ENCODE peak calls at places on chromosomes 12 and 14, in seven cellular contexts. L is Peyer's patch; T is testis; D is right atrium auricular region; Y is colonic mucosa; G is body of pancreas; J is CD8-positive, alpha-beta T cell. O is an unnamed sample. For H3K27me3, the result is how much of the 10 kb centered on the place peaks cover.

GRCh38 chr12:64390275-64390851 is at the start of gene C12orf56:
- DNase-seq in L (no peak), T (no peak), D (no peak), Y (peak), G (peak), J (no peak), O (no peak)

GRCh38 chr12:3137268-3137761 is 60.1 kb downstream of the TSPAN9 start:
- DNase-seq in L (no peak), T (peak), D (no peak), Y (no peak), G (no peak), J (no peak), O (no peak)

GRCh38 chr14:89399594-89400068 is 17.4 kb downstream of the FOXN3 start:
- DNase-seq in L (no peak), T (no peak), D (no peak), Y (no peak), G (no peak), J (no peak), O (no peak)

GRCh38 chr12:62785941-62786559 is 148.9 kb downstream of the PPM1H start:
- DNase-seq in L (no peak), T (no peak), D (peak), Y (no peak), G (no peak), J (no peak), O (no peak)

GRCh38 chr14:21415329-21415728 is 31.5 kb upstream of the SUPT16H start:
- DNase-seq in L (no peak), T (no peak), D (no peak), Y (no peak), G (no peak), J (no peak), O (no peak)

GRCh38 chr14:34035934-34036250 is 85.0 kb upstream of the EGLN3 start:
- DNase-seq in L (no peak), T (no peak), D (no peak), Y (no peak), G (no peak), J (no peak), O (no peak)

GRCh38 chr12:14410177-14410576 is 44.7 kb downstream of the ATF7IP start:
- DNase-seq in L (no peak), T (no peak), D (no peak), Y (no peak), G (no peak), J (no peak), O (no peak)

GRCh38 chr12:56408799-56409417 is 40.3 kb downstream of the TIMELESS start:
- DNase-seq in L (no peak), T (no peak), D (no peak), Y (no peak), G (no peak), J (no peak), O (no peak)

GRCh38 chr12:122495258-122495657 is 5.5 kb downstream of the ZCCHC8 start:
- DNase-seq in L (no peak), T (no peak), D (no peak), Y (no peak), G (no peak), J (no peak), O (no peak)

GRCh38 chr14:77302926-77303325 is 17.8 kb downstream of the POMT2 start:
- DNase-seq in L (no peak), T (no peak), D (no peak), Y (no peak), G (no peak), J (peak), O (no peak)

GRCh38 chr14:24187538-24187915 is 1.1 kb downstream of the IPO4 start:
- DNase-seq in L (no peak), T (no peak), D (no peak), Y (no peak), G (no peak), J (no peak), O (no peak)

GRCh38 chr12:95918194-95918993 is 24.0 kb downstream of the CCDC38 start:
- DNase-seq in L (peak), T (peak), D (no peak), Y (peak), G (peak), J (peak), O (peak)

GRCh38 chr12:24719293-24719721 is 229.6 kb downstream of the BCAT1 start:
- DNase-seq in L (no peak), T (no peak), D (no peak), Y (no peak), G (no peak), J (peak), O (no peak)

GRCh38 chr14:71403673-71404072 is 496.4 kb downstream of the PCNX1 start:
- DNase-seq in L (peak), T (no peak), D (no peak), Y (peak), G (no peak), J (no peak), O (no peak)

GRCh38 chr14:42079911-42080310 is 473.2 kb downstream of the LRFN5 start:
- DNase-seq in L (no peak), T (no peak), D (no peak), Y (no peak), G (no peak), J (no peak), O (no peak)

GRCh38 chr12:7113389-7113871 is 4.4 kb upstream of the C1RL start:
- DNase-seq in L (no peak), T (no peak), D (no peak), Y (no peak), G (no peak), J (peak), O (peak)

GRCh38 chr12:23204933-23205778 is 580.2 kb downstream of the ETNK1 start:
- DNase-seq in L (no peak), T (peak), D (no peak), Y (no peak), G (peak), J (peak), O (peak)

GRCh38 chr14:76329150-76329881 is 46.6 kb upstream of the ESRRB start:
- DNase-seq in L (no peak), T (no peak), D (no peak), Y (no peak), G (no peak), J (no peak), O (no peak)

GRCh38 chr12:132595183-132595582 is 15.2 kb downstream of the LRCOL1 start:
- DNase-seq in L (no peak), T (no peak), D (no peak), Y (no peak), G (no peak), J (no peak), O (no peak)

GRCh38 chr12:78885466-78885865 is 20.9 kb downstream of the SYT1 start:
- DNase-seq in L (no peak), T (no peak), D (no peak), Y (no peak), G (no peak), J (no peak), O (no peak)

GRCh38 chr12:89059061-89059460 is 293.2 kb downstream of the DUSP6 start:
- DNase-seq in L (no peak), T (no peak), D (no peak), Y (no peak), G (no peak), J (no peak), O (no peak)

GRCh38 chr12:54220092-54220557 is 31.3 kb upstream of the SMUG1 start:
- DNase-seq in L (peak), T (peak), D (peak), Y (peak), G (peak), J (peak), O (peak)

GRCh38 chr12:45402288-45402687 is 186.4 kb downstream of the ANO6 start:
- DNase-seq in L (no peak), T (no peak), D (no peak), Y (no peak), G (no peak), J (no peak), O (no peak)

GRCh38 chr12:121628536-121628935 is 2.2 kb downstream of the ORAI1 start:
- DNase-seq in L (no peak), T (no peak), D (no peak), Y (no peak), G (no peak), J (no peak), O (no peak)

GRCh38 chr14:88835661-88836060 is 11.2 kb downstream of the TTC8 start:
- DNase-seq in L (no peak), T (no peak), D (no peak), Y (no peak), G (no peak), J (no peak), O (no peak)

GRCh38 chr14:90546767-90547166 is 149.9 kb downstream of the CALM1 start:
- DNase-seq in L (no peak), T (no peak), D (no peak), Y (no peak), G (no peak), J (no peak), O (no peak)

GRCh38 chr12:47744005-47744651 is 14.6 kb downstream of the RAPGEF3 start:
- DNase-seq in L (peak), T (no peak), D (no peak), Y (peak), G (peak), J (peak), O (peak)

GRCh38 chr14:51957950-51958349 is 31.4 kb upstream of the RTRAF start:
- DNase-seq in L (no peak), T (no peak), D (no peak), Y (no peak), G (no peak), J (no peak), O (no peak)

GRCh38 chr12:78680596-78680995 is 184.0 kb upstream of the SYT1 start:
- DNase-seq in L (no peak), T (no peak), D (no peak), Y (no peak), G (no peak), J (no peak), O (no peak)

GRCh38 chr12:52530905-52531304 is 10.7 kb upstream of the KRT5 start:
- DNase-seq in L (no peak), T (no peak), D (no peak), Y (no peak), G (no peak), J (no peak), O (no peak)

GRCh38 chr12:119384340-119384739 is 49.8 kb downstream of the CCDC60 start:
- DNase-seq in L (no peak), T (no peak), D (no peak), Y (no peak), G (no peak), J (no peak), O (no peak)

GRCh38 chr14:105943973-105944602 is 417.7 kb downstream of the TMEM121 start:
- DNase-seq in L (no peak), T (peak), D (no peak), Y (no peak), G (no peak), J (no peak), O (no peak)

GRCh38 chr14:26930576-26930975 is 332.7 kb upstream of the NOVA1 start:
- DNase-seq in L (no peak), T (no peak), D (no peak), Y (no peak), G (no peak), J (no peak), O (no peak)

GRCh38 chr14:26925876-26926584 is 328.2 kb upstream of the NOVA1 start:
- DNase-seq in L (no peak), T (no peak), D (no peak), Y (no peak), G (no peak), J (no peak), O (no peak)

GRCh38 chr14:26926585-26926984 is 328.8 kb upstream of the NOVA1 start:
- DNase-seq in L (no peak), T (no peak), D (no peak), Y (no peak), G (no peak), J (no peak), O (no peak)
- H3K27ac ChIP-seq in L (no peak), T (no peak), D (no peak), Y (no peak), G (no peak), J (no peak), O (no peak)

GRCh38 chr14:104469591-104469990 is 110.0 kb upstream of the C14orf180 start:
- DNase-seq in L (no peak), T (no peak), D (no peak), Y (no peak), G (no peak), J (no peak), O (no peak)
- H3K27me3 ChIP-seq in L (under half), T (under half), D (under half), Y (under half), G (under half), J (under half), O (under half)

GRCh38 chr14:50531595-50532501 is 521 bp downstream of the MAP4K5 start:
- DNase-seq in L (peak), T (peak), D (no peak), Y (peak), G (peak), J (peak), O (peak)

GRCh38 chr14:50532502-50533313 is at the start of gene MAP4K5:
- DNase-seq in L (peak), T (peak), D (peak), Y (peak), G (peak), J (peak), O (peak)

GRCh38 chr14:50529288-50530179 is 2.8 kb downstream of the MAP4K5 start:
- DNase-seq in L (no peak), T (no peak), D (no peak), Y (no peak), G (no peak), J (no peak), O (no peak)

GRCh38 chr14:50530794-50531193 is 1.6 kb downstream of the MAP4K5 start:
- DNase-seq in L (no peak), T (no peak), D (no peak), Y (no peak), G (no peak), J (no peak), O (no peak)

DNA sequence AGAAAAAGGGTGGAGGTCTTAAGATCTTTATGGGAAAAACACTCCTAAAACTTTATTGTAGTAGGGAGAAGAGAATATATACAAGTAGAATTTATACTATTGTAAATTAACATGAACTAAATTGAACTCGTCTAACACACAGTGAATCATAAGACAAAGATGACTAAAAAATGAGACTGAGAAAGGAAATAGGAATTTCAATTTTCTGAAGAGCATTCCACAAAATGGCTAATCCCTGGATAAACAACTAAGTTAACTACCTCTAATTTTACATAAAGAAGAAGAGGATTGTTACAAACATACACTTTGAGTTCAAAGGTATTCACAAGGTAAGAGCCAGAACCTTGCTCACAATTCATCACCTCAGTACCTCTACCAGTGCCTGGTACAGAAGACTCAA is 2.0 kb downstream of the MAP4K5 start:
- DNase-seq in L (no peak), T (no peak), D (no peak), Y (no peak), G (no peak), J (no peak), O (no peak)
- H3K27ac ChIP-seq in L (no peak), T (no peak), D (no peak), Y (no peak), G (no peak), J (no peak), O (no peak)

GRCh38 chr12:98498635-98499034 is 16.8 kb upstream of the TMPO start:
- DNase-seq in L (no peak), T (no peak), D (no peak), Y (no peak), G (no peak), J (no peak), O (no peak)
- H3K27me3 ChIP-seq in L (under half), T (under half), D (under half), Y (under half), G (under half), J (under half), O (under half)

GRCh38 chr12:32834122-32834521 is 62.5 kb downstream of the PKP2 start:
- DNase-seq in L (no peak), T (no peak), D (no peak), Y (no peak), G (no peak), J (no peak), O (no peak)
- H3K27ac ChIP-seq in L (no peak), T (no peak), D (peak), Y (no peak), G (no peak), J (no peak), O (no peak)

GRCh38 chr14:103941462-103941861 is 867 bp downstream of the RD3L start:
- DNase-seq in L (no peak), T (no peak), D (no peak), Y (no peak), G (no peak), J (no peak), O (no peak)

GRCh38 chr14:103946975-103947374 is 4.6 kb upstream of the RD3L start:
- DNase-seq in L (no peak), T (no peak), D (no peak), Y (no peak), G (no peak), J (no peak), O (no peak)

GRCh38 chr14:103943673-103944072 is 1.3 kb upstream of the RD3L start:
- DNase-seq in L (no peak), T (no peak), D (no peak), Y (no peak), G (no peak), J (no peak), O (no peak)

GRCh38 chr14:103941973-103942736 is at the start of gene RD3L:
- DNase-seq in L (no peak), T (no peak), D (no peak), Y (no peak), G (no peak), J (no peak), O (no peak)
- H3K27me3 ChIP-seq in L (under half), T (under half), D (under half), Y (under half), G (under half), J (under half), O (under half)